ENCODE peak calls at places on chromosomes 2 and 18, in four cellular contexts. S is CD4-positive, CD25-positive, alpha-beta regulatory T cell; G is right atrium auricular region; U is fibroblast of lung. C is an unnamed sample. For H3K4me1, the result is how much of the 10 kb centered on the place peaks cover.

GRCh38 chr2:25365241-25365640 is 23.5 kb upstream of the DNMT3A start:
- DNase-seq in U (no peak), S (no peak), G (no peak), C (no peak)

GRCh38 chr2:62586981-62587380 is 81.0 kb upstream of the TMEM17 start:
- DNase-seq in U (peak), S (no peak), G (no peak), C (no peak)

GRCh38 chr2:217069263-217070042 is 209.6 kb upstream of the TNP1 start:
- DNase-seq in G (no peak), U (no peak), S (no peak), C (no peak)

GRCh38 chr18:12621737-12622306 is 36.1 kb downstream of the SPIRE1 start:
- DNase-seq in G (no peak), U (peak), S (no peak), C (no peak)

GRCh38 chr2:86622409-86622877 is 1.2 kb downstream of the RNF103 start:
- DNase-seq in G (no peak), U (peak), S (peak), C (peak)

GRCh38 chr2:174025271-174026121 is 60.3 kb upstream of the SP3 start:
- DNase-seq in G (peak), U (peak), S (no peak), C (peak)

GRCh38 chr2:42957109-42958035 is 165.0 kb upstream of the HAAO start:
- DNase-seq in G (no peak), S (no peak), U (peak), C (no peak)

GRCh38 chr2:197209274-197209673 is 101.3 kb downstream of the ANKRD44 start:
- DNase-seq in U (peak), G (no peak), S (peak), C (no peak)

GRCh38 chr18:10336749-10337148 is 117.7 kb upstream of the APCDD1 start:
- DNase-seq in G (no peak), U (no peak), S (no peak), C (no peak)

GRCh38 chr18:29377346-29377745 is 1200.4 kb upstream of the CDH2 start:
- DNase-seq in G (no peak), U (peak), S (no peak), C (no peak)

GRCh38 chr2:9217838-9218770 is 11.5 kb downstream of the ASAP2 start:
- DNase-seq in G (peak), S (no peak), U (peak), C (no peak)

GRCh38 chr18:56756971-56757370 is 105.8 kb downstream of the WDR7 start:
- DNase-seq in S (no peak), G (no peak), U (no peak), C (no peak)

GRCh38 chr2:171965661-171966060 is 34.1 kb upstream of the METAP1D start:
- DNase-seq in U (no peak), S (peak), G (no peak), C (no peak)

GRCh38 chr2:172107690-172108586 is 5.2 kb upstream of the DLX2 start:
- DNase-seq in G (peak), U (no peak), S (peak), C (no peak)

GRCh38 chr18:61893304-61893970 is 630 bp upstream of the RNF152 start:
- DNase-seq in U (peak), G (no peak), S (peak), C (peak)

GRCh38 chr2:26816893-26817292 is 31.0 kb downstream of the CENPA start:
- DNase-seq in S (no peak), U (no peak), G (no peak), C (no peak)

GRCh38 chr2:172065086-172065485 is 20.2 kb upstream of the DLX1 start:
- DNase-seq in S (no peak), G (no peak), U (no peak), C (no peak)

GRCh38 chr2:236943068-236943467 is 142.6 kb upstream of the COPS8 start:
- DNase-seq in G (peak), S (no peak), U (no peak), C (no peak)

GRCh38 chr18:48913201-48913600 is 37.6 kb downstream of the SMAD7 start:
- DNase-seq in U (no peak), G (no peak), S (peak), C (peak)

GRCh38 chr18:61295153-61295552 is 38.1 kb upstream of the CDH20 start:
- DNase-seq in S (no peak), G (no peak), U (no peak), C (no peak)

GRCh38 chr2:26477911-26478253 is at the start of gene OTOF:
- DNase-seq in S (no peak), U (peak), G (peak), C (peak)

GRCh38 chr2:239157766-239158165 is 243.1 kb downstream of the HDAC4 start:
- DNase-seq in S (no peak), U (no peak), G (no peak), C (peak)

GRCh38 chr18:13112982-13113381 is 105.6 kb upstream of the LDLRAD4 start:
- DNase-seq in U (peak), S (no peak), G (peak), C (peak)

GRCh38 chr2:1313240-1313924 is 99.9 kb upstream of the TPO start:
- DNase-seq in U (no peak), S (no peak), G (no peak), C (no peak)

GRCh38 chr2:2134037-2134436 is 197.0 kb downstream of the MYT1L start:
- DNase-seq in G (no peak), S (no peak), U (no peak), C (no peak)

GRCh38 chr18:25164211-25164836 is 187.6 kb downstream of the ZNF521 start:
- DNase-seq in S (no peak), G (no peak), U (no peak), C (no peak)

GRCh38 chr2:39431592-39432316 is 5.3 kb downstream of the MAP4K3 start:
- DNase-seq in G (no peak), U (no peak), S (peak), C (no peak)

GRCh38 chr2:69180974-69181373 is 168.0 kb downstream of the ANTXR1 start:
- DNase-seq in S (no peak), U (no peak), G (no peak), C (no peak)
- H3K27ac ChIP-seq in S (no peak), U (no peak), G (no peak), C (no peak)

DNA sequence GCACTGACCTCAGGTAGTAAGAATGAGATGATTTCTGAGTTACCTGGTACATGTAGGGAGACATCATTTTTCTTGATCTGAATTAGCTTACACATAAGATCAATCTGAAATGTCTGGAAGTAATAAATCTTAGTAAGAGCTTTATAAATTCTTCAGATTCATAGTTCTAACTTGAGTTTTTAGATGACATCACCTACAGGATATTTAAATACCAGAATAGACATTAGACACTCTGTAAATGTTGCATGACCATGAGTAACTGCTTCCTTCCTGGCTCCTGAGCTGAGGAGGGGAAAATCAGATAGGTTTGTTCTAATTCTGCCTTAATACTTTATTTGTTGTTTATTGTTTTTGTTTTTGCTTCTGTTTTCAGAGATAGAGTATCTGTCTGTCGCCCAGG is 181.8 kb downstream of the PHLPP1 start:
- DNase-seq in G (no peak), S (no peak), U (peak), C (no peak)
- H3K4me1 ChIP-seq in G (under half), S (under half), U (under half), C (under half)

DNA sequence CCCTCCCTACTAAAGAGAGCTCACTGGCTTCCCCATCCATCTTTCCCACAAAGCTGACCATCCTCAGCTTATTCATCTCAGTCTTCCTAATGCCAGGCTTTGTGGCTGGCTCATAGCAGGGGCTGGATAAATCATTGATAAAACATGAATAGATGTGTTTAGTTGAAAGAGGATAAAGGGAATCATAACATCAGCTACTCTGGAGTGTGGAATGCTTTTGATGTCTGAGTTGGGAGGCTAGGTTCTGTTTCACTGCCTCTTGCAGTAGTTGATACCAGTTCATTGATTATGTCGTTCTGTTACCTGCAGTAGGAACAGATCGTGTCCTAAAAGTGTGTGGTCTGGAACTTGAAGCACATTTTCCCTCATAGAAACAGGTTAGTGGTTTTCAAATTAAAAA is 66.3 kb upstream of the HK2 start:
- DNase-seq in S (no peak), U (peak), G (no peak), C (no peak)
- H3K27ac ChIP-seq in S (no peak), U (no peak), G (no peak), C (no peak)

GRCh38 chr2:63871864-63872263 is 30.2 kb downstream of the UGP2 start:
- DNase-seq in U (no peak), S (no peak), G (no peak), C (no peak)

GRCh38 chr2:63872571-63873328 is 31.1 kb downstream of the UGP2 start:
- DNase-seq in S (no peak), G (no peak), U (peak), C (no peak)

GRCh38 chr2:63875758-63876710 is 34.3 kb downstream of the UGP2 start:
- DNase-seq in S (no peak), G (no peak), U (peak), C (no peak)

GRCh38 chr2:63875143-63875542 is 33.4 kb downstream of the UGP2 start:
- DNase-seq in U (peak), G (no peak), S (no peak), C (no peak)

GRCh38 chr2:63874204-63875134 is 32.8 kb downstream of the UGP2 start:
- DNase-seq in U (no peak), S (no peak), G (no peak), C (no peak)
- H3K4me1 ChIP-seq in U (under half), S (under half), G (half or more), C (under half)